ENCODE peak calls at places on chromosomes 1 and 21, in five cellular contexts. X is GM23338, M is H9, F is hepatocyte, C is GM12878. S is an unnamed sample. For H3K79me2 and H3K4me1, the result is how much of the 10 kb centered on the place peaks cover.

GRCh38 chr1:48917901-48918603 is 141.4 kb upstream of the BEND5 start:
- DNase-seq in C (no peak), M (no peak), F (peak), X (peak), S (no peak)

GRCh38 chr1:241605146-241605805 is 34.9 kb downstream of the CHML start:
- DNase-seq in C (no peak), M (peak), F (peak), X (peak), S (no peak)

GRCh38 chr1:160171352-160171751 is 19.0 kb upstream of the CASQ1 start:
- DNase-seq in C (no peak), X (no peak), M (no peak), F (no peak), S (no peak)

GRCh38 chr1:224287714-224288113 is 42.3 kb downstream of the NVL start:
- DNase-seq in C (no peak), X (peak), F (no peak), M (peak), S (no peak)

GRCh38 chr1:228471762-228472398 is 15.3 kb upstream of the RNF187 start:
- DNase-seq in X (peak), F (peak), M (peak), C (no peak), S (peak)

GRCh38 chr1:7454895-7455784 is 316.0 kb upstream of the VAMP3 start:
- DNase-seq in M (no peak), F (no peak), C (no peak), X (no peak), S (no peak)

GRCh38 chr21:39724944-39725343 is 20.0 kb upstream of the IGSF5 start:
- DNase-seq in X (no peak), M (no peak), C (no peak), F (no peak), S (no peak)

GRCh38 chr21:43762303-43763128 is 13.6 kb downstream of the CSTB start:
- DNase-seq in C (no peak), X (no peak), M (no peak), F (no peak), S (no peak)

GRCh38 chr1:93619507-93620168 is 62.0 kb downstream of the BCAR3 start:
- DNase-seq in C (no peak), F (no peak), X (no peak), M (no peak), S (no peak)

GRCh38 chr1:95041491-95042165 is 31.1 kb downstream of the ALG14 start:
- DNase-seq in F (peak), X (no peak), M (no peak), C (no peak), S (peak)

GRCh38 chr21:41961282-41961701 is 7.5 kb upstream of the C2CD2 start:
- DNase-seq in X (no peak), F (no peak), C (no peak), M (no peak), S (no peak)

GRCh38 chr1:156894711-156895407 is 1.3 kb downstream of the PEAR1 start:
- DNase-seq in C (no peak), F (peak), M (no peak), X (no peak), S (no peak)

GRCh38 chr1:184947497-184948256 is 26.6 kb downstream of the NIBAN1 start:
- DNase-seq in C (no peak), M (no peak), X (no peak), F (no peak), S (no peak)

GRCh38 chr1:242673652-242674051 is 149.2 kb upstream of the PLD5 start:
- DNase-seq in C (no peak), M (no peak), X (no peak), F (no peak), S (no peak)

GRCh38 chr1:154957258-154957657 is 1.4 kb upstream of the PBXIP1 start:
- DNase-seq in M (no peak), F (no peak), C (no peak), X (no peak), S (no peak)

GRCh38 chr21:14545906-14546480 is at the start of gene SAMSN1:
- DNase-seq in X (no peak), C (peak), M (no peak), F (no peak), S (no peak)

GRCh38 chr1:202952818-202953217 is 5.3 kb downstream of the ADIPOR1 start:
- DNase-seq in F (no peak), X (no peak), C (no peak), M (no peak), S (no peak)

GRCh38 chr1:201335174-201335870 is 42.2 kb downstream of the TNNT2 start:
- DNase-seq in F (no peak), X (no peak), C (no peak), M (no peak), S (peak)

GRCh38 chr1:100847481-100847880 is 47.2 kb downstream of the EXTL2 start:
- DNase-seq in X (no peak), F (no peak), C (no peak), M (no peak), S (no peak)

GRCh38 chr1:91924146-91924545 is 25.1 kb upstream of the BRDT start:
- DNase-seq in F (no peak), C (no peak), M (no peak), X (no peak), S (no peak)

GRCh38 chr21:30921129-30921528 is 39.7 kb upstream of the KRTAP11-1 start:
- DNase-seq in F (no peak), X (no peak), M (no peak), C (no peak), S (no peak)

GRCh38 chr1:40362699-40363098 is 10.8 kb upstream of the SMAP2 start:
- DNase-seq in F (no peak), M (no peak), C (no peak), X (no peak), S (no peak)

GRCh38 chr1:29437946-29438345 is 201.6 kb downstream of the PTPRU start:
- DNase-seq in F (no peak), C (no peak), M (no peak), X (no peak), S (no peak)

GRCh38 chr21:38402795-38403194 is 95.5 kb downstream of the ERG start:
- DNase-seq in X (no peak), F (no peak), M (no peak), C (no peak), S (no peak)
- H3K79me2 ChIP-seq in X (under half), F (under half), M (under half), C (under half), S (under half)

GRCh38 chr1:42956739-42957138 is 1.9 kb downstream of the SLC2A1 start:
- DNase-seq in F (no peak), M (no peak), C (no peak), X (no peak), S (no peak)

GRCh38 chr1:42951588-42951987 is 7.1 kb downstream of the SLC2A1 start:
- DNase-seq in X (no peak), F (no peak), C (no peak), M (no peak), S (no peak)

GRCh38 chr1:42955311-42956063 is 3.2 kb downstream of the SLC2A1 start:
- DNase-seq in F (no peak), X (no peak), C (no peak), M (no peak), S (no peak)

GRCh38 chr1:42952353-42953001 is 6.2 kb downstream of the SLC2A1 start:
- DNase-seq in M (no peak), F (no peak), C (no peak), X (no peak), S (no peak)

DNA sequence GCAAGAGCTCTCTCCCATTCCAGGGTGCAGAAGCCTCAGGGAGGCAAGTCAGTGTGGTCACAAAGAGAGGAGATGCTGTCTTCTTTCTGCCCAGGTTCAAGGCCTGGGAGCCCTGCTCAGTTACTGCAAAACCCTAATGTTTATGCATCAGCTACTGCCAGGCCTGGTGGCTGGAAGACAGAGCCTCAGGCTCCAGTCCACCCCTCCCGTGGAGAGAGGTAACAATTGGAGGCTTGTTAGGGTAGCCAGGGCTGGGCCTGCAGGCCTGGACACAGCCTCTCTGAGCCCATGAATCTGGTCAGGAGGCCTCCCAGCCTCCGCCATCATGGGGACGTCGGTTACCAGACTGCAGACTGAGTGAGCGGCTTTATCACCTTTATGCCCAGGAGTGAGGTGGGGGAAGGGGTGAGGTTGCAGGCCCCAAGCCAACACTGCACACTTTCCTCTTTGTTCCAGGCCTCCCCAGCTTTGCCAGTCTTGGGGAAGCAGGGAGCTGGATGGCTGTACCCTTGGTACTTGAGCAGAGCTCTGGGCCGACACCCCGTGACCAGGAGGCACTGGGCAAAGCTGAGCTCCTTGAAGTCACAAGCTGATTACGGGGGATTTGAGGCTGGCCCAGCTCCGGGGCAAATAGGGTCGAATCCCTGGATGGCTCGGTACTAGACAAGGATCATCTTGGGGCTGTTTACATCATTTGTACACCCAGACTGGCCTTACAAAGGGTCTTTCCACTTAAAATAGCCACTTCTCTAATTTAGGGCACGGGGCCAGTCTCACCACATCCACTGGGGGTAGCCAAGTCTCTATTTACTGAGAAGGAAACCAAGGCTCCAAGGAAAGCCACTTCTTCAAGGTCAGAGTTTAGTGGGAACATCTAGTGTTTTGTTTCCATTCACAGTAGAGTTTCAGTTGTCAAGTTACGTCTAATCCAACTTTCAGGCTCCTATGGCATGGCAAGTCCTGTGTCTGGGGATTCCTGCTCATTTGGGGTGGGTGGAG is 5.2 kb downstream of the SLC2A1 start:
- DNase-seq in C (no peak), X (no peak), F (no peak), M (no peak), S (no peak)
- H3K4me1 ChIP-seq in C (half or more), X (half or more), F (under half), M (under half), S (half or more)

GRCh38 chr1:111672338-111672737 is 52.7 kb downstream of the RAP1A start:
- DNase-seq in X (no peak), M (no peak), C (no peak), F (no peak), S (no peak)
- H3K79me2 ChIP-seq in X (under half), M (under half), C (half or more), F (half or more), S (under half)

DNA sequence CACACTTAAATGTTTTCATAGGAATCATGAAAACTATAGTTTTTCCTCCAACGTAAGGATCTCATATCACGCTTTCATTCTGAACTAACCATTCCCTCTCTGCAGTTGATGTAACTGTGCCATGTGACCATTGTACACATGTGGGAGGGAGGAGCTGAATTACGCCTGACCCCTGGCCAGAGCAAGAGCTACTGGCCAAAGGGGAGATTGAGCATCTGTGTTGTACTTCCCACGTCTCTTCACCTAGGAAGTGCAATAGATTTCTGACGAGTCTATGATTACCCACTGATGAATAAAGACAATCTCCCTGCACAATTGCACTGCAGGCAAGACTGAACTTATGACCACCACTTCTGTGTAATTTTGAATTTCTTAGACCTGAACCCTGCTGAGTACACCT is 24.0 kb downstream of the PTPRC start:
- DNase-seq in F (no peak), C (no peak), X (no peak), M (no peak), S (no peak)
- H3K4me1 ChIP-seq in F (under half), C (under half), X (under half), M (under half), S (under half)